ENCODE peak calls at places on chromosomes 12 and 14, in ten cellular contexts. One of them, this sample, is unnamed.

GRCh38 chr12:68565391-68565903 is 45.3 kb upstream of the RAP1B start:
- DNase-seq in transverse colon: no peak
- DNase-seq in lower leg skin: no peak
- DNase-seq in Peyer's patch: no peak
- DNase-seq in body of pancreas: no peak
- DNase-seq in A549: peak
- DNase-seq in heart left ventricle: no peak
- DNase-seq in HepG2: no peak
- DNase-seq in tibial nerve: no peak
- DNase-seq in stomach: no peak
- DNase-seq in this sample: no peak

GRCh38 chr12:111642681-111643427 is 42.9 kb downstream of the BRAP start:
- DNase-seq in Peyer's patch: no peak
- DNase-seq in lower leg skin: no peak
- DNase-seq in HepG2: no peak
- DNase-seq in body of pancreas: no peak
- DNase-seq in tibial nerve: no peak
- DNase-seq in stomach: no peak
- DNase-seq in heart left ventricle: no peak
- DNase-seq in A549: no peak
- DNase-seq in transverse colon: no peak
- DNase-seq in this sample: no peak

GRCh38 chr12:104570174-104570907 is 113.6 kb downstream of the CHST11 start:
- DNase-seq in A549: no peak
- DNase-seq in Peyer's patch: no peak
- DNase-seq in heart left ventricle: no peak
- DNase-seq in tibial nerve: no peak
- DNase-seq in HepG2: no peak
- DNase-seq in body of pancreas: no peak
- DNase-seq in lower leg skin: no peak
- DNase-seq in transverse colon: no peak
- DNase-seq in stomach: no peak
- DNase-seq in this sample: no peak

GRCh38 chr14:94027566-94028449 is 1.7 kb downstream of the OTUB2 start:
- DNase-seq in transverse colon: no peak
- DNase-seq in lower leg skin: no peak
- DNase-seq in body of pancreas: no peak
- DNase-seq in HepG2: no peak
- DNase-seq in Peyer's patch: no peak
- DNase-seq in tibial nerve: no peak
- DNase-seq in stomach: peak
- DNase-seq in A549: no peak
- DNase-seq in heart left ventricle: no peak
- DNase-seq in this sample: peak

GRCh38 chr12:117151195-117152031 is 38.9 kb downstream of the FBXO21 start:
- DNase-seq in lower leg skin: no peak
- DNase-seq in transverse colon: no peak
- DNase-seq in HepG2: peak
- DNase-seq in tibial nerve: peak
- DNase-seq in body of pancreas: peak
- DNase-seq in A549: peak
- DNase-seq in stomach: peak
- DNase-seq in heart left ventricle: peak
- DNase-seq in Peyer's patch: peak
- DNase-seq in this sample: no peak

GRCh38 chr14:105495990-105496830 is 5.2 kb downstream of the TEDC1 start:
- DNase-seq in tibial nerve: no peak
- DNase-seq in heart left ventricle: no peak
- DNase-seq in Peyer's patch: no peak
- DNase-seq in body of pancreas: no peak
- DNase-seq in A549: no peak
- DNase-seq in lower leg skin: no peak
- DNase-seq in transverse colon: no peak
- DNase-seq in HepG2: peak
- DNase-seq in stomach: no peak
- DNase-seq in this sample: peak

GRCh38 chr14:98270201-98270600 is 1001.8 kb downstream of the BCL11B start:
- DNase-seq in A549: no peak
- DNase-seq in HepG2: no peak
- DNase-seq in transverse colon: no peak
- DNase-seq in body of pancreas: no peak
- DNase-seq in tibial nerve: no peak
- DNase-seq in Peyer's patch: no peak
- DNase-seq in heart left ventricle: no peak
- DNase-seq in stomach: no peak
- DNase-seq in lower leg skin: no peak
- DNase-seq in this sample: no peak

GRCh38 chr12:124637586-124637985 is 70.2 kb upstream of the NCOR2 start:
- DNase-seq in HepG2: no peak
- DNase-seq in lower leg skin: no peak
- DNase-seq in Peyer's patch: peak
- DNase-seq in stomach: peak
- DNase-seq in transverse colon: no peak
- DNase-seq in A549: no peak
- DNase-seq in tibial nerve: no peak
- DNase-seq in body of pancreas: no peak
- DNase-seq in heart left ventricle: no peak
- DNase-seq in this sample: no peak

GRCh38 chr12:30796891-30797371 is 42.2 kb upstream of the CAPRIN2 start:
- DNase-seq in tibial nerve: no peak
- DNase-seq in heart left ventricle: no peak
- DNase-seq in stomach: no peak
- DNase-seq in lower leg skin: no peak
- DNase-seq in HepG2: no peak
- DNase-seq in body of pancreas: no peak
- DNase-seq in A549: peak
- DNase-seq in Peyer's patch: no peak
- DNase-seq in transverse colon: no peak
- DNase-seq in this sample: no peak

GRCh38 chr14:66920196-66920595 is 269.0 kb upstream of the GARIN2 start:
- DNase-seq in HepG2: peak
- DNase-seq in heart left ventricle: no peak
- DNase-seq in lower leg skin: no peak
- DNase-seq in transverse colon: no peak
- DNase-seq in stomach: no peak
- DNase-seq in A549: no peak
- DNase-seq in tibial nerve: no peak
- DNase-seq in Peyer's patch: no peak
- DNase-seq in body of pancreas: no peak
- DNase-seq in this sample: no peak

GRCh38 chr14:72603639-72604038 is 290.3 kb downstream of the DPF3 start:
- DNase-seq in heart left ventricle: no peak
- DNase-seq in tibial nerve: no peak
- DNase-seq in A549: no peak
- DNase-seq in Peyer's patch: no peak
- DNase-seq in lower leg skin: no peak
- DNase-seq in HepG2: no peak
- DNase-seq in body of pancreas: no peak
- DNase-seq in stomach: no peak
- DNase-seq in transverse colon: no peak
- DNase-seq in this sample: no peak

GRCh38 chr12:509494-509893 is 49.8 kb downstream of the B4GALNT3 start:
- DNase-seq in tibial nerve: no peak
- DNase-seq in heart left ventricle: no peak
- DNase-seq in lower leg skin: no peak
- DNase-seq in stomach: peak
- DNase-seq in A549: no peak
- DNase-seq in transverse colon: peak
- DNase-seq in HepG2: no peak
- DNase-seq in body of pancreas: no peak
- DNase-seq in Peyer's patch: no peak
- DNase-seq in this sample: no peak

GRCh38 chr14:90451443-90451842 is 54.6 kb downstream of the CALM1 start:
- DNase-seq in A549: no peak
- DNase-seq in tibial nerve: no peak
- DNase-seq in body of pancreas: no peak
- DNase-seq in heart left ventricle: no peak
- DNase-seq in lower leg skin: no peak
- DNase-seq in HepG2: no peak
- DNase-seq in Peyer's patch: no peak
- DNase-seq in transverse colon: no peak
- DNase-seq in stomach: no peak
- DNase-seq in this sample: no peak

GRCh38 chr12:59030415-59030814 is 110.1 kb upstream of the LRIG3 start:
- DNase-seq in A549: no peak
- DNase-seq in tibial nerve: no peak
- DNase-seq in body of pancreas: peak
- DNase-seq in heart left ventricle: no peak
- DNase-seq in Peyer's patch: peak
- DNase-seq in HepG2: no peak
- DNase-seq in transverse colon: peak
- DNase-seq in lower leg skin: no peak
- DNase-seq in stomach: peak
- DNase-seq in this sample: no peak

DNA sequence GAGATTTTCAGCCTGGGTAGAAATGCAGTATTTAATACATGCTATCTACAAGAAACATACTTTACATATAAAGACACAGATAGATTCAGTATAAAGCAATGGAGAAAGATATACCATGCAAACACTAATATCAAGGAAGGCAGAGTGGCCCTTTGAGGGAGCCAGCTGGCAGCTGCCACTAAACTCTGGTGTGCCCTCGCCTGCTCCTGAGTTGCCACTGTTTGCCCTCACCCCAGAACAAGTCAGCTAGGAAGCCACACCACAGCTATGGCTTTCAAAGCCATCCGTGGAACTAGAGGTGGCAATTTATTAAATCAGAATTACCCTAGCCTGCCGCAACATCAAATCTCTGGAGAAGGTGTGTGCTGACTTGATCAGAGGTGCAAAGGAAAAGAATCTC is 18.3 kb downstream of the PXN start:
- DNase-seq in body of pancreas: no peak
- DNase-seq in Peyer's patch: no peak
- DNase-seq in stomach: peak
- DNase-seq in tibial nerve: no peak
- DNase-seq in A549: no peak
- DNase-seq in transverse colon: no peak
- DNase-seq in HepG2: no peak
- DNase-seq in lower leg skin: no peak
- DNase-seq in heart left ventricle: no peak
- DNase-seq in this sample: no peak
- H3K4me3 ChIP-seq in body of pancreas: no peak
- H3K4me3 ChIP-seq in Peyer's patch: no peak
- H3K4me3 ChIP-seq in stomach: no peak
- H3K4me3 ChIP-seq in tibial nerve: no peak
- H3K4me3 ChIP-seq in A549: no peak
- H3K4me3 ChIP-seq in transverse colon: no peak
- H3K4me3 ChIP-seq in HepG2: no peak
- H3K4me3 ChIP-seq in lower leg skin: no peak
- H3K4me3 ChIP-seq in heart left ventricle: peak
- H3K4me3 ChIP-seq in this sample: no peak

DNA sequence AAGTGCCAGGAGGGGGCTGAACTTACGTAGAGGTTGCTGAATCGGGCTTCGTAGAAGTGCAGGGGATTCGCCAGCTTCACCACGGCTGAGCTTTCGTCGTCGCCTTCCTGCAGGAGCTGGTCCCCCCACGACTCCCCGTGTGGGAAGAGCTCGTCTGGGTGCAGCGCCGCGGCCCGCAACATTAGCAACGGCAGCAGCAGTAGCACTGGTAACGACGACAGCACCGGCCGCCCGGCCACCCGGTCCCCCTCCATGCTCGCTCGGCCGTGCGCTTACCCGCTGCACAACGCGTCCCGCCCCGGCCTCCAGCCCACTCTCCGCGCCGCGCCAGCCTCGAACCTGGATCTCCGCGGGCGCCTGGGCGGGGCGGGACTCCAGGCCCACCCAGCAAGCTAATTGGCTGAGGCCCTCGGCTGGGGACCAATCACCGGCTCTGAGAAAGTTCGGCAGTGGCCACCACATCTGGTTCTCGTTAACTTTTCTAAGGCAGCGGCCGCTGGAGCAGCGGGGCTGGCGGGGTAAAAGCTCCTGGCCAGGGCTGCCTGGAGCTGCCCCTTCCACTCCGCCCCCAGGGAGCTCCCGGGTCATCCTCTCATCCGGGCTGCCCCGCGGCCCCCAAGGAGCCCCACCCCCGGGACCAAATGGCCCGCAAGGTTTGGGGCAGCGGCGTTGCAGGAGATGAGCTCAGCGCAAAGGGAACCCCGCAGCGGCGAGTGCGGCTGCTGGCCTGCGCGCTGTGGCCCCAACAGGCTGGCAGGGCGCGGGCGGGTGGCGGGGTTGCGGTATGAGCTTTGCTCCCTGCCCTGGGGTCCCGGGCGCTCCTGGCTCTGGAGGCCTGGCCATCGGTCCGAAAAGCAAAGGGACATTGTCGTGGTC is at the start of gene NID2:
- DNase-seq in body of pancreas: peak
- DNase-seq in tibial nerve: peak
- DNase-seq in A549: peak
- DNase-seq in stomach: peak
- DNase-seq in Peyer's patch: peak
- DNase-seq in heart left ventricle: peak
- DNase-seq in lower leg skin: peak
- DNase-seq in HepG2: peak
- DNase-seq in transverse colon: peak
- DNase-seq in this sample: peak
- TF ChIP-seq POLR2A in body of pancreas: peak
- TF ChIP-seq POLR2A in tibial nerve: peak
- TF ChIP-seq POLR2A in A549: no peak
- TF ChIP-seq POLR2A in stomach: no peak
- TF ChIP-seq POLR2A in Peyer's patch: peak
- TF ChIP-seq POLR2A in heart left ventricle: peak
- TF ChIP-seq POLR2A in lower leg skin: no peak
- TF ChIP-seq POLR2A in HepG2: no peak
- TF ChIP-seq POLR2A in transverse colon: peak
- TF ChIP-seq POLR2A in this sample: no peak

GRCh38 chr12:50129297-50129696 is 17.3 kb downstream of the COX14 start:
- DNase-seq in A549: no peak
- DNase-seq in Peyer's patch: no peak
- DNase-seq in body of pancreas: no peak
- DNase-seq in transverse colon: no peak
- DNase-seq in stomach: no peak
- DNase-seq in HepG2: no peak
- DNase-seq in tibial nerve: no peak
- DNase-seq in heart left ventricle: no peak
- DNase-seq in lower leg skin: no peak
- DNase-seq in this sample: no peak

GRCh38 chr12:50127546-50127945 is 15.5 kb downstream of the COX14 start:
- DNase-seq in A549: no peak
- DNase-seq in body of pancreas: no peak
- DNase-seq in transverse colon: no peak
- DNase-seq in tibial nerve: no peak
- DNase-seq in lower leg skin: no peak
- DNase-seq in stomach: no peak
- DNase-seq in heart left ventricle: no peak
- DNase-seq in Peyer's patch: no peak
- DNase-seq in HepG2: no peak
- DNase-seq in this sample: no peak

GRCh38 chr12:50132505-50133135 is 20.6 kb downstream of the COX14 start:
- DNase-seq in HepG2: peak
- DNase-seq in A549: no peak
- DNase-seq in body of pancreas: no peak
- DNase-seq in lower leg skin: no peak
- DNase-seq in stomach: no peak
- DNase-seq in transverse colon: no peak
- DNase-seq in heart left ventricle: no peak
- DNase-seq in tibial nerve: no peak
- DNase-seq in Peyer's patch: no peak
- DNase-seq in this sample: no peak
- TF ChIP-seq CTCF in HepG2: peak
- TF ChIP-seq CTCF in A549: no peak
- TF ChIP-seq CTCF in body of pancreas: peak
- TF ChIP-seq CTCF in lower leg skin: no peak
- TF ChIP-seq CTCF in stomach: no peak
- TF ChIP-seq CTCF in transverse colon: peak
- TF ChIP-seq CTCF in heart left ventricle: peak
- TF ChIP-seq CTCF in tibial nerve: no peak
- TF ChIP-seq CTCF in Peyer's patch: peak
- TF ChIP-seq CTCF in this sample: peak

GRCh38 chr14:22888662-22889061 is 5.6 kb downstream of the REM2 start:
- DNase-seq in transverse colon: no peak
- DNase-seq in body of pancreas: no peak
- DNase-seq in heart left ventricle: no peak
- DNase-seq in tibial nerve: no peak
- DNase-seq in lower leg skin: no peak
- DNase-seq in A549: no peak
- DNase-seq in HepG2: no peak
- DNase-seq in Peyer's patch: peak
- DNase-seq in stomach: no peak
- DNase-seq in this sample: no peak
- H3K4me3 ChIP-seq in transverse colon: no peak
- H3K4me3 ChIP-seq in body of pancreas: no peak
- H3K4me3 ChIP-seq in heart left ventricle: no peak
- H3K4me3 ChIP-seq in tibial nerve: no peak
- H3K4me3 ChIP-seq in lower leg skin: no peak
- H3K4me3 ChIP-seq in A549: no peak
- H3K4me3 ChIP-seq in HepG2: no peak
- H3K4me3 ChIP-seq in Peyer's patch: no peak
- H3K4me3 ChIP-seq in stomach: no peak
- H3K4me3 ChIP-seq in this sample: no peak